ENCODE peak calls at places on chromosomes 5 and 9, in nine cellular contexts. M, W, I, H, X, O, A, B and G are unnamed samples.

GRCh38 chr5:96902876-96903275 is 26.6 kb downstream of the ERAP2 start:
- DNase-seq in M (no peak), W (no peak), I (no peak), H (no peak), X (no peak), O (no peak), A (no peak), B (no peak), G (no peak)

GRCh38 chr9:116646661-116647514 is 40.2 kb upstream of the TRIM32 start:
- DNase-seq in M (peak; percentile 61), W (peak; percentile 23), I (peak; percentile 43), H (peak; percentile 34), X (no peak), O (peak; percentile 56), A (peak; percentile 80), B (peak; percentile 65), G (peak; percentile 40)

GRCh38 chr9:42852133-42852532 is 668.7 kb downstream of the SPATA31A6 start:
- DNase-seq in M (no peak), W (peak; percentile 29), I (peak; percentile 36), H (peak; percentile 32), X (peak; percentile 13), O (peak; percentile 72), A (peak; percentile 12), B (no peak), G (peak; percentile 3)

GRCh38 chr9:840343-840742 is 1.2 kb upstream of the DMRT1 start:
- DNase-seq in M (no peak), W (no peak), I (no peak), H (no peak), X (no peak), O (no peak), A (no peak), B (no peak), G (no peak)

GRCh38 chr9:96232539-96233241 is 69.3 kb downstream of the HSD17B3 start:
- DNase-seq in M (peak; percentile 56), W (peak; percentile 33), I (peak; percentile 68), H (peak; percentile 82), X (peak; percentile 37), O (peak; percentile 82), A (peak; percentile 55), B (peak; percentile 91), G (peak; percentile 23)

GRCh38 chr5:151156732-151157402 is 712 bp downstream of the ANXA6 start:
- DNase-seq in M (peak; percentile 23), W (no peak), I (no peak), H (no peak), X (peak; percentile 34), O (peak; percentile 35), A (peak; percentile 20), B (peak; percentile 28), G (no peak)

GRCh38 chr9:136577941-136578619 is 32.2 kb upstream of the NOTCH1 start:
- DNase-seq in M (no peak), W (no peak), I (no peak), H (no peak), X (no peak), O (no peak), A (no peak), B (no peak), G (no peak)

GRCh38 chr9:130535818-130536521 is 43.4 kb upstream of the FUBP3 start:
- DNase-seq in M (peak; percentile 60), W (no peak), I (no peak), H (no peak), X (no peak), O (peak; percentile 76), A (peak; percentile 39), B (peak; percentile 31), G (peak; percentile 25)